ENCODE peak calls at places on chromosomes 7 and 10, in six cellular contexts. B, Y, M, K, H and U are unnamed samples.
A peak's percentile ranks its signal among the peaks of the same experiment; 100 is the strongest.

GRCh38 chr10:131095109-131095580 is 216.4 kb downstream of the TCERG1L start:
- DNase-seq in B (no peak), Y (no peak), M (no peak), K (no peak), H (no peak), U (no peak)

GRCh38 chr7:108348913-108349312 is 107.3 kb downstream of the NRCAM start:
- DNase-seq in B (no peak), Y (peak; percentile 29), M (no peak), K (no peak), H (peak; percentile 6), U (no peak)

GRCh38 chr7:40644454-40645188 is 509.8 kb downstream of the SUGCT start:
- DNase-seq in B (peak; percentile 26), Y (no peak), M (no peak), K (no peak), H (no peak), U (no peak)

GRCh38 chr7:107527196-107527595 is 36.5 kb downstream of the COG5 start:
- DNase-seq in B (no peak), Y (no peak), M (no peak), K (no peak), H (no peak), U (no peak)

GRCh38 chr10:91511549-91512330 is 101.6 kb downstream of the HECTD2 start:
- DNase-seq in B (no peak), Y (peak; percentile 90), M (no peak), K (no peak), H (peak; percentile 88), U (no peak)

GRCh38 chr10:71244638-71245419 is 32.5 kb downstream of the UNC5B start:
- DNase-seq in B (no peak), Y (peak; percentile 93), M (no peak), K (no peak), H (peak; percentile 96), U (no peak)

GRCh38 chr10:122051609-122052385 is 62.8 kb downstream of the TACC2 start:
- DNase-seq in B (peak; percentile 83), Y (peak; percentile 65), M (peak; percentile 68), K (peak; percentile 23), H (peak; percentile 75), U (peak; percentile 89)

GRCh38 chr7:114334992-114335391 is 79.6 kb upstream of the FOXP2 start:
- DNase-seq in B (no peak), Y (no peak), M (no peak), K (no peak), H (no peak), U (no peak)

DNA sequence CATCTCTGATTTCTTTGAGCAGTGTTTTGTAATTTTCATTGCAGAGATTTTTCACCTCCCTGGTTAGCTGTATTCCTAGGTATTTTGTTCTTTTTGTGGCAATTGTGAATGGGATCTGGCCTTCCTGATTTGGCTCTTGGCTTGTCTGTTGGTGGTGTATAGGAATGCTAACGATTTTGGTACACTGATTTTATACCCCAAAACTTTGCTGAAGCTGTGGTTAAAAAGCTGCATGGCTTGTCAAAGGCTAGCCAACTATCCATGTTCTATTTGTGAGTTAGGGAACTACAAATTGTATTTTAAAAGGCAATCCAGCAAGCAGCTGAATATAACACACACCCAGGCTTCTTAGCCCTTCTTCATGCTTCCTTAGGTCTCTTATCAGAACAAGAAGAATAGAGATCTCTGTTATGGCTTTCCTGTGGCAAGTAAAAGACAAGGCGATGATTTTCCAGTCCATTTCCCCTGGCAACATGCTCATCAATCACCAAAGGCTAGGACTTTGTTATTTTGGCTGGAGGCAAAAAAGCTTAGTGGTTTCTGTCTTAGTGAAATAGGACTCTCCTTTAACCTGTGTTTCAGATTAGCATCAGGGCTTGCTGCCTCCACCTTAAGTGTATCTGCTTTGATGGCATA is 77.5 kb downstream of the CDK6 start:
- DNase-seq in B (no peak), Y (no peak), M (no peak), K (no peak), H (no peak), U (peak; percentile 16)
- H3K4me1 ChIP-seq in B (peaks cover 9% of the 10 kb centered on the region), Y (peaks cover 17% of the 10 kb centered on the region), M (peaks cover 3% of the 10 kb centered on the region), K (peaks cover 7% of the 10 kb centered on the region), H (peaks cover 2% of the 10 kb centered on the region), U (peaks cover 6% of the 10 kb centered on the region)

GRCh38 chr10:43131906-43132305 is 6.3 kb upstream of the CSGALNACT2 start:
- DNase-seq in B (peak; percentile 9), Y (no peak), M (no peak), K (no peak), H (no peak), U (no peak)

GRCh38 chr10:43132796-43133195 is 5.4 kb upstream of the CSGALNACT2 start:
- DNase-seq in B (peak; percentile 2), Y (no peak), M (no peak), K (no peak), H (no peak), U (no peak)

GRCh38 chr10:43133196-43133808 is 4.9 kb upstream of the CSGALNACT2 start:
- DNase-seq in B (no peak), Y (no peak), M (no peak), K (no peak), H (no peak), U (no peak)

GRCh38 chr10:43130756-43131155 is 7.5 kb upstream of the CSGALNACT2 start:
- DNase-seq in B (peak; percentile 20), Y (no peak), M (peak; percentile 35), K (no peak), H (no peak), U (no peak)

DNA sequence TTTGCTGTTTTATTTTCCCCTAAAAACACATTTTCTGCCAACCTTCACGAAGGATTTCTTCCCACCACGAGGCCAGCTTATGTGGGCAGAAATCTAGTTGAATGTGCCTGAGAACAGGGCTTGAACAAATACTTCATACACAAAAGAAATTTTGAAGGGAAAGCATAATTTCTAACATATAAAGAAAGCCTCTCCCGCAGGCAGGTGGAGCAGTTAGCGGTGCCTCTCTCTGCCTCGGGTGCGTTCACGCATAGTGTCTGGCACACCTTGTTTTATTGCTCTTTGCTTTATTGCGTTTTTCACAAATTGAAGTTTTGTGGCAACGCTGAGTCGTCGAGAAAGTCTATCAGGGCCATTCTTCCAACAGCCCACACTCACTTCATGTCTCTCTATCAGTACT is 7.0 kb upstream of the CSGALNACT2 start:
- DNase-seq in B (peak; percentile 4), Y (no peak), M (no peak), K (no peak), H (no peak), U (no peak)
- H2BK15ac ChIP-seq in B (no peak overlapping the region), Y (no peak overlapping the region), M (no peak overlapping the region), K (no peak overlapping the region), H (no peak overlapping the region), U (no peak overlapping the region)

GRCh38 chr7:77690289-77690688 is 6.0 kb upstream of the RSBN1L start:
- DNase-seq in B (no peak), Y (no peak), M (no peak), K (no peak), H (peak; percentile 28), U (no peak)
- H3K4me1 ChIP-seq in B (peaks cover 1% of the 10 kb centered on the region), Y (peaks cover 13% of the 10 kb centered on the region), M (no peaks in the 10 kb centered on the region), K (peaks cover 5% of the 10 kb centered on the region), H (peaks cover 2% of the 10 kb centered on the region), U (peaks cover 4% of the 10 kb centered on the region)

GRCh38 chr10:62069452-62070191 is 168.1 kb downstream of the ARID5B start:
- DNase-seq in B (no peak), Y (no peak), M (no peak), K (no peak), H (no peak), U (no peak)
- H2BK15ac ChIP-seq in B (no peak overlapping the region), Y (no peak overlapping the region), M (no peak overlapping the region), K (no peak overlapping the region), H (no peak overlapping the region), U (no peak overlapping the region)

DNA sequence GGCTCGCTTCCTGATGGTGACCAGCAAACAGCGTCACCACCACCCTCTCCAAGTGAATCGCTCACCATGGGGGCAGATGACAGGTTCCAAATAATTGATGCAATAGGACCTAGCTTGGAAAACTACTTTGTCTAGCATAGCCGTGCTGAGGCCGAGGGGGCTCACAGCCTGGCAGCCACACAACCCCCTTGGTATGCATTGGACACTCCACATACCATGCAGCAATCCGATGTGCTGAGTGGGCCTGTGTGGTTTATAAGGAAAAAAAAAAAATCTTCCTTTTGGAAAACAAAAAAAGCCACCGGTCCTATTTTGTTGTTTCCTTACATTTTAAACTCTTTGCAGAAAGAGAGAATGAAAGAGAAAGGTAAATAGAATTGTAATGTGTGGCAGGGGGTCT is 15.1 kb downstream of the GATA3 start:
- DNase-seq in B (no peak), Y (peak; percentile 56), M (no peak), K (no peak), H (peak; percentile 70), U (no peak)
- H3K4me1 ChIP-seq in B (peaks cover under 1% of the 10 kb centered on the region), Y (peaks cover 7% of the 10 kb centered on the region), M (peaks cover 2% of the 10 kb centered on the region), K (peaks cover 3% of the 10 kb centered on the region), H (peaks cover 2% of the 10 kb centered on the region), U (peaks cover 12% of the 10 kb centered on the region)

DNA sequence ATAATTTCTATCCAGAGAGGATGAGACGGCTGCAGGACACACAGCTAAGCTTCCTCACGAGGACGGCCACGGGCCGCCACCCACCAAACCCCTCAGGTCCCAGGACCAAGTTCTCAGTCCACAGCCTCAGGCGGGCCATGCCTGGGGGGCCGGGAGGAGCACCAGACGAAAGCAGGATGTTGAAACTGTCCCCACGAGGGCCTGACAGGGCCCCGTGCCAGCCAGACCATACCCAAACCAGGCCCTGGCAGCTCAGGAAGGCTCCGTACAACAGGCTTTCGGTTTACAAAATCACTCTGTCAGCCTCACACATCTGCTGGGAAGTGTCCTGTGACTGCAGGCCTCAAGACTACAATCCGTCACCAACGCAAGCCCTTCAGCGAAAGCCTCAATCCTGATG is 14.5 kb downstream of the TUBGCP2 start:
- DNase-seq in B (no peak), Y (no peak), M (no peak), K (no peak), H (no peak), U (no peak)
- H2BK15ac ChIP-seq in B (no peak overlapping the region), Y (no peak overlapping the region), M (no peak overlapping the region), K (no peak overlapping the region), H (no peak overlapping the region), U (no peak overlapping the region)

DNA sequence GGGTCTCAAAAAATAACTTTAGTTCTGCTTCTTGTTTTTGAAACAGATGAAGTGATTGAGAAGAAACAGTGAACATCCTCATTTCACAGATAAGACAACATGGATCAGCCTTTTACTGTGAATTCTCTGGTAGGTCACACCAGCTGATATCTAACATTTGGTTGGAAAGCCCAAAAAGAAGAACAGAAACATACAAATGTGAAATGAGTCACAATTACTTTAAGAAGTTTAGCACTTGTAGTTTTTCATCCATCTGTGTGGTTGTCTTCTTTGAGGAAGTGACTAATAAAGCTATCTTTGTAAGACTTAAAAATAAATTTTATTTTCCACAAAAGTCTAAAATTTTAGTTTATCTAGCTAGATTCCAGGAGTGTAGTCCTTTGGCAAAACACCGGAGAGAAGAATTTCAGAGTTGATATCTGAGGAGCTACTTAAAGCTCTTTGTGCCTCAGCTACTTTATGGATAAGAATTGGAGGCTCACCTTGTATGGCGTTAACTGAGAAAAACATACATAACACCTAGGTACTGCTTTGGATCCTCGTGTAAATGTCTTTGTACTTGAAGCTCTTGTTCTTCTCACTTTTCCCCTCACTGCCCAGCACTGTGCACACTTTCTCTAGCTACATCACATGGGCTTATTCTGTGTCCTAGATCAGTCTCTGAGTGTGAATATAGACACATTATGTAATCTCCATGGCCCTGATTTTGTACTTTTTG is 21.7 kb downstream of the STAMBPL1 start:
- DNase-seq in B (no peak), Y (peak; percentile 80), M (no peak), K (no peak), H (peak; percentile 41), U (no peak)
- H3K4me1 ChIP-seq in B (peaks cover 3% of the 10 kb centered on the region), Y (peaks cover 24% of the 10 kb centered on the region), M (no peaks in the 10 kb centered on the region), K (no peaks in the 10 kb centered on the region), H (peaks cover 2% of the 10 kb centered on the region), U (peaks cover 2% of the 10 kb centered on the region)